ENCODE peak calls at places on chromosome 19, in seven cellular contexts. B is NCI-H1092; N is stimulated activated effector memory CD8-positive, alpha-beta T cell treated with anti-CD3 and anti-CD28 coated beads, Interleukin-12 subunit alpha, Interleukin-12 subunit beta, amount 100 ng/mL, for 72 hours; Z is skeletal muscle cell; M is nucleus accumbens; Y is activated CD8-positive, alpha-beta T cell treated with anti-CD3 and anti-CD28 coated beads, Interleukin-2, amount 10 ng/mL, durations not matched to agents 7 days and 5 days; P is iris pigment epithelial cell. I is an unnamed sample.

GRCh38 chr19:4518345-4519171 is at the start of gene PLIN4:
- DNase-seq in B (no peak), N (no peak), Z (peak; percentile 64), M (peak; percentile 76), Y (no peak), P (peak; percentile 18), I (peak; percentile 56)

GRCh38 chr19:3851254-3852176 is 17.3 kb downstream of the ZFR2 start:
- DNase-seq in B (no peak), N (no peak), Z (no peak), M (no peak), Y (no peak), P (peak; percentile 21), I (no peak)

GRCh38 chr19:15283141-15283885 is 49.0 kb downstream of the BRD4 start:
- DNase-seq in B (no peak), N (no peak), Z (no peak), M (peak; percentile 55), Y (no peak), P (peak; percentile 79), I (no peak)

GRCh38 chr19:43311706-43312105 is 41.8 kb upstream of the CD177 start:
- DNase-seq in B (no peak), N (no peak), Z (no peak), M (no peak), Y (no peak), P (peak; percentile 6), I (no peak)

GRCh38 chr19:31981545-31981944 is 363.9 kb upstream of the ZNF507 start:
- DNase-seq in B (no peak), N (no peak), Z (no peak), M (no peak), Y (no peak), P (no peak), I (no peak)

GRCh38 chr19:17967258-17968051 is 548 bp downstream of the KCNN1 start:
- DNase-seq in B (peak; percentile 9), N (no peak), Z (no peak), M (no peak), Y (no peak), P (no peak), I (no peak)

GRCh38 chr19:49150944-49151243 is 4.3 kb downstream of the HRC start:
- DNase-seq in B (no peak), N (no peak), Z (no peak), M (no peak), Y (no peak), P (no peak), I (no peak)

GRCh38 chr19:10226376-10227214 is 4.5 kb downstream of the S1PR2 start:
- DNase-seq in B (no peak), N (no peak), Z (peak; percentile 86), M (peak; percentile 19), Y (no peak), P (peak; percentile 75), I (peak; percentile 60)

GRCh38 chr19:13984875-13985741 is 21.0 kb downstream of the RFX1 start:
- DNase-seq in B (no peak), N (no peak), Z (no peak), M (no peak), Y (no peak), P (no peak), I (no peak)

I was measured in frontal cortex.